ENCODE peak calls at places on chromosomes 13 and 19, in four cellular contexts. L is neuronal stem cell, W is H1, C is mesenchymal stem cell. Y is an unnamed sample.
A peak's percentile ranks its signal among the peaks of the same experiment; 100 is the strongest.

GRCh38 chr19:58568731-58569130 is 4.4 kb downstream of the MZF1 start:
- DNase-seq in C (no peak), L (no peak), W (no peak), Y (no peak)

GRCh38 chr13:46778879-46779278 is 18.1 kb downstream of the ESD start:
- DNase-seq in C (no peak), L (no peak), W (no peak), Y (no peak)

GRCh38 chr19:30563691-30564090 is 191.5 kb downstream of the ZNF536 start:
- DNase-seq in L (no peak), W (no peak), C (no peak), Y (no peak)

GRCh38 chr13:109846185-109846584 is 59.8 kb upstream of the IRS2 start:
- DNase-seq in L (no peak), W (no peak), C (no peak), Y (no peak)

GRCh38 chr19:39363909-39364457 is 21.8 kb downstream of the SAMD4B start:
- DNase-seq in L (no peak), C (peak; percentile 62), W (no peak), Y (peak; percentile 10)

GRCh38 chr13:40120288-40120687 is 464.8 kb downstream of the COG6 start:
- DNase-seq in W (no peak), L (no peak), C (no peak), Y (no peak)

GRCh38 chr19:5466814-5467291 is 11.6 kb downstream of the ZNRF4 start:
- DNase-seq in C (no peak), W (no peak), L (no peak), Y (no peak)

GRCh38 chr13:39167018-39167417 is 128.8 kb downstream of the NHLRC3 start:
- DNase-seq in L (no peak), W (no peak), C (no peak), Y (no peak)

GRCh38 chr13:33415822-33416221 is 130.3 kb upstream of the STARD13 start:
- DNase-seq in L (no peak), C (no peak), W (no peak), Y (no peak)

GRCh38 chr13:30026093-30026492 is 175.7 kb upstream of the UBL3 start:
- DNase-seq in W (no peak), C (no peak), L (no peak), Y (no peak)

GRCh38 chr19:36265064-36265463 is 50.2 kb downstream of the ZNF146 start:
- DNase-seq in W (no peak), L (no peak), C (no peak), Y (no peak)

GRCh38 chr19:4374451-4375163 is 25.7 kb downstream of the SH3GL1 start:
- DNase-seq in W (no peak), L (no peak), C (peak; percentile 91), Y (peak; percentile 97)
- H2BK12ac ChIP-seq in W (peak overlapping the region; percentile 90), L (peak overlapping the region; percentile 91), C (peak overlapping the region; percentile 49), Y (peak overlapping the region; percentile 87)

GRCh38 chr19:18904334-18905057 is 8.5 kb upstream of the CERS1 start:
- DNase-seq in W (no peak), L (no peak), C (no peak), Y (no peak)
- H3K4me3 ChIP-seq in W (no peak overlapping the region), L (no peak overlapping the region), C (no peak overlapping the region), Y (no peak overlapping the region)

GRCh38 chr13:44236370-44236769 is 137.3 kb upstream of the SERP2 start:
- DNase-seq in L (no peak), W (no peak), C (peak; percentile 49), Y (no peak)

GRCh38 chr13:44240611-44241010 is 133.0 kb upstream of the SERP2 start:
- DNase-seq in C (no peak), L (no peak), W (no peak), Y (no peak)

GRCh38 chr13:44237276-44237767 is 136.3 kb upstream of the SERP2 start:
- DNase-seq in C (peak; percentile 99), W (no peak), L (no peak), Y (peak; percentile 42)

GRCh38 chr13:44234566-44234965 is 139.1 kb upstream of the SERP2 start:
- DNase-seq in C (no peak), L (no peak), W (no peak), Y (no peak)

DNA sequence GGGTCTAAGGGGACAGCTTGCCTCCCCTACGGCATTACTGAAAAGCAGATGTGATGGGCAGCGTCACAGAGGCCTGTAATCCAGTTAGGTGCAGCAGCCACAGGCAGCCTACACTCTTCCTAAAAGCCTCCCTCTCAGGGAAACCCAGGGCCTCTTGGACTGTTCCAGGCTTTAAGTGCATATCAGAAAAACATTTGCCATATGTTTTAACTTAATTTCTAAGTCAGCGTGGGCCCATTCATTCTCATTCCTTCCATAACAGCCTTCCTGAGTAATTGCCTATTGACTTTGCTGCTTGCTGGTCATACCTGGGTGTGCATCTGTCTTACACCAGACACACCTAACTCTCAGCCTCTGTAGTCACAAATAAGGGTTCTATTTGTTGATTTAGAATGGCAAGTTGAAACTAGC is 135.6 kb upstream of the SERP2 start:
- DNase-seq in C (peak; percentile 80), W (no peak), L (no peak), Y (no peak)
- H4K8ac ChIP-seq in C (peak overlapping the region; percentile 41), W (no peak overlapping the region), L (no peak overlapping the region), Y (no peak overlapping the region)

GRCh38 chr13:111202149-111202548 is 87.0 kb downstream of the ARHGEF7 start:
- DNase-seq in L (no peak), W (no peak), C (no peak), Y (no peak)

GRCh38 chr13:111203742-111204386 is 88.8 kb downstream of the ARHGEF7 start:
- DNase-seq in C (no peak), L (no peak), W (no peak), Y (no peak)

GRCh38 chr13:111206148-111206547 is 91.0 kb downstream of the ARHGEF7 start:
- DNase-seq in W (no peak), L (no peak), C (no peak), Y (no peak)

GRCh38 chr13:111202745-111203144 is 87.6 kb downstream of the ARHGEF7 start:
- DNase-seq in L (no peak), W (no peak), C (peak; percentile 86), Y (peak; percentile 96)

DNA sequence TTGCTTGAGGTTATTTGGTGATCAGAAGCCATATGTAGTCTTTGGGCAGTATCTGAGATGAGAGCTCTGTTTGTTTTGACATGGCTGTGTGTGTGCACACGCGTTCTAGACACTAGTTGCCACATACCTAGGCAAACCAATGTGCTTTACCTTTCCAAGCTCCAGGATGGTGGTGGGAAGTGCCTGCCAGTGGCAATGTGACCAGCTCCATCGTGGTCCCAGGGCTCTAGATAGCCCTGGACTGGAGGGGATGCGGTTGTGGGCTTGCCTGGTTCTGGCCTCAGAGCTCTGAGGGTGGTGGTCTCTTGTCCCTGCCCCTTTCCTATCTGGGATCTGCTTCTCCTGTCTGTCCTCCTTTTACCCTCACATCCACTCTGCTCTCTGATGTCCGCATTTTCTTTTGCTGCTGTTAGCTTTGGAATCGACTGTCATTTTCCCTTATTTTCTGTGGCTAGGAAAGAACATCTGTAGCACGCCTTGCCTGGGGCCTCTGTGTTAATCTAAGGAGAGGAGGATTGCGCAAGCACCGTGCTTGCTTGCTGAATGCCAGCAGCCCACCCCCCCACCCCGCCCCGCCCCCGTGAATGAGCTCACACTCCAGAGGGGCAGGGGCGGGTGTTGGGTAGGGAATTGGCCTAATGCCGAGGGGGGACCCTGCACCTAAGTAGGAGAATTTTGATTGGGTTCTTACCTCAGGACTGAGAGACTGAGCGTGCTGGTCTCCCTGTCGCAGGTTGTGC is 89.5 kb downstream of the ARHGEF7 start:
- DNase-seq in W (peak; percentile 54), C (peak; percentile 81), L (no peak), Y (peak; percentile 79)
- H2BK12ac ChIP-seq in W (peak overlapping the region; percentile 96), C (peak overlapping the region; percentile 98), L (no peak overlapping the region), Y (no peak overlapping the region)

GRCh38 chr19:52112624-52113023 is 17.1 kb upstream of the ZNF841 start:
- DNase-seq in C (no peak), W (no peak), L (no peak), Y (no peak)
- H3K4me3 ChIP-seq in C (peak overlapping the region; percentile 69), W (no peak overlapping the region), L (no peak overlapping the region), Y (no peak overlapping the region)

DNA sequence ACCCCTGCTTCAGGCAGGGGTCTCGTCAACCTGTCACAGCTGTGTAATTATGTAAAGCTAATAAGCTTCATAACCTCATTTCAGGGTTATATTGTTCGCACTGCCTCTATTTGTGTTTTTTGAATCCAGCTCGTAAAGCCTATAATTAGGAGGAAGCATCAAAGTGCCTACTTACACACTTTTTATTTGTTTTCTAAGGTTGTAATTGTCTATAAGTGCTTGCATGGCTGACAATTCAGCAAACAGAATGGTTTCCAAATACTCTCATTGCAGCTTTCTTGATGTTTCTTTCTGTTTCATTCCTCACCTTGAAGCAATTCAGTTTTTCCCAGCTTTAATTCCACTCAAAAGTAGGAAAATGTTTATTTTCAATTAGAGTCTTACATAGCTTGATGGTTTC is 336.3 kb downstream of the HS6ST3 start:
- DNase-seq in C (no peak), L (no peak), W (no peak), Y (no peak)
- H4K8ac ChIP-seq in C (no peak overlapping the region), L (no peak overlapping the region), W (no peak overlapping the region), Y (no peak overlapping the region)

DNA sequence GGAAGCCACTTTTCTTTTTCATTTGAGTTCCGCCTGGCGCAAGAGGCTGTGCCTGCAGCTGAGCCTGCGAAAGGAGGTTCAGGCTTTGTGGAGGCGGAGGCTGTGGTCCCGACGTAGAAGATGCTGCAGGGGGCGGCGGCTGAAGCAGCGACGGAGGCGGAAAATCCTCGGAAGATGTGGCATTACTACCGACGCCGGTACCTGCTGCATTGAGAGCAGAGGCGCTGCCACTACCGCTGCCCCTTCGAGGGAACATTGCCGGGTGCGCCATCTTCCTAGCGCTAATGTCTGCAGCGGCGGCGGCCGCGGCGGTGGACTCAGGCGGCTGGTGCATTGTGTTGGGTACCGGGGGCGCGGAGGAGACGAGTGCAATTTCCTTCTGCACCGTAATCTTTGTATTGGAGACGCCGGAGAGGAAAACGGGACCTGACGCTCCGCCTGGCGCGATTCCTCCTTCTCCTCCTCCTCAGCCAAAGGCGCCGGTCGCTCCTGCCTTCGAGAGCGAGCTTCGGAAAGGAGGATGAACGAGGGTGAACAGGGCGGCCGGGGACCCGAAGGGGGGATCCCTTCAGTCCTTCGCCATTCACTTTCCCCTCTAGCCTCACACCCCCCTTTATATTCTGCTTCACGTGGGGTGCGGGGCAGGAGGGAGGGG is at the start of gene TSC22D1:
- DNase-seq in W (peak; percentile 63), C (peak; percentile 66), L (no peak), Y (peak; percentile 37)
- H2BK12ac ChIP-seq in W (peak within 1 kb of the TSS; percentile 65), C (no peak within 1 kb of the TSS), L (peak within 1 kb of the TSS; percentile 73), Y (peak within 1 kb of the TSS; percentile 59)

DNA sequence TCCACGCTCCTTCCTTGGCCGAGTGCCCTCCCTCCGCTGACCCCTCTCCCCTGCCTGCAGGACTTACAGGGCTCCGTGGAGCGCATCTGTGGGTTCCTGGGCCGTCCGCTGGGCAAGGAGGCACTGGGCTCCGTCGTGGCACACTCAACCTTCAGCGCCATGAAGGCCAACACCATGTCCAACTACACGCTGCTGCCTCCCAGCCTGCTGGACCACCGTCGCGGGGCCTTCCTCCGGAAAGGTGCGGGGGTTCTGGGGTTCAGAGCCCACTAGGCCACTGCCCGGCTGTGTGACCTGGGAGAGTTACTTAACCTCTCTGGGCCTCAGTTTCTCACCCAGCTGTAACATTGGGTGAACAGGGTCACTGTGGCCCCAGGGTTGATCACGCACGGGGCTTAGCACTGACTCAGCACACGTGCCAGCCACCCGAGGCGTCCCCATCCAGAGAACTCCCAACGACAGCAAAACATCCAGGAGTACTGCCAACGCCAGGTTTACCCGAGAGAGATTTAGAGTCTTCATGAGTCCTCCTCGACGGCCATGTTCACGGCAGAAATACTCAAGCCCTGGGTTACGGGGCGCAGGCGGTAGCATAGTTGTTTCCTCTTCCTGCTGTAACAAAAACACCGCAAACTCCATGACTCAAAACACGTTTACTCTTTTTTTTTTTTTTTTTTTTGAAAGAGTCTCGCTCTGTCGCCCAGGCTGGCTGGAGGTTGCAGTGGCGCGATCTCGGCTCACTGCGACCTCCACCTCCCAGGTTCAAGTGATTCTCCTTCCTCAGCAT is 9.7 kb upstream of the SPACA4 start:
- DNase-seq in C (no peak), W (no peak), L (no peak), Y (no peak)
- H3K4me3 ChIP-seq in C (no peak overlapping the region), W (no peak overlapping the region), L (no peak overlapping the region), Y (no peak overlapping the region)